ENCODE peak calls at places on chromosomes 12 and 14, in ten cellular contexts. G, O, F, J, Z, C, M, E, X and A are unnamed samples.

GRCh38 chr14:103949386-103949785 is 7.1 kb upstream of the RD3L start:
- DNase-seq in G (no peak), O (no peak), F (no peak), J (no peak), Z (peak), C (no peak), M (no peak), E (no peak), X (no peak), A (no peak)

GRCh38 chr14:72128629-72129028 is 196.4 kb downstream of the RGS6 start:
- DNase-seq in G (no peak), O (no peak), F (no peak), J (no peak), Z (no peak), C (no peak), M (no peak), E (no peak), X (no peak), A (no peak)

GRCh38 chr12:119869720-119870119 is 7.4 kb downstream of the CIT start:
- DNase-seq in G (no peak), O (no peak), F (peak), J (no peak), Z (no peak), C (no peak), M (no peak), E (peak), X (no peak), A (no peak)

GRCh38 chr12:7695159-7695930 is at the start of gene GDF3:
- DNase-seq in G (no peak), O (peak), F (no peak), J (no peak), Z (no peak), C (no peak), M (no peak), E (no peak), X (no peak), A (no peak)

GRCh38 chr12:1580036-1580435 is 14.3 kb downstream of the FBXL14 start:
- DNase-seq in G (no peak), O (no peak), F (no peak), J (no peak), Z (no peak), C (no peak), M (no peak), E (no peak), X (no peak), A (no peak)

GRCh38 chr12:127559349-127560040 is 707.5 kb upstream of the TMEM132C start:
- DNase-seq in G (no peak), O (no peak), F (peak), J (no peak), Z (peak), C (no peak), M (peak), E (peak), X (peak), A (peak)

GRCh38 chr12:43856932-43857331 is 21.1 kb downstream of the TMEM117 start:
- DNase-seq in G (no peak), O (no peak), F (no peak), J (no peak), Z (no peak), C (no peak), M (no peak), E (no peak), X (no peak), A (no peak)

GRCh38 chr12:95607642-95608041 is 56.4 kb upstream of the USP44 start:
- DNase-seq in G (no peak), O (no peak), F (no peak), J (no peak), Z (no peak), C (no peak), M (no peak), E (no peak), X (no peak), A (peak)

GRCh38 chr14:105940534-105941225 is 414.3 kb downstream of the TMEM121 start:
- DNase-seq in G (no peak), O (no peak), F (no peak), J (no peak), Z (no peak), C (no peak), M (no peak), E (no peak), X (no peak), A (no peak)

GRCh38 chr14:55129086-55129427 is at the start of gene LGALS3:
- DNase-seq in G (no peak), O (peak), F (peak), J (no peak), Z (peak), C (peak), M (peak), E (peak), X (peak), A (no peak)

GRCh38 chr12:122022393-122023338 is 982 bp downstream of the BCL7A start:
- DNase-seq in G (no peak), O (peak), F (no peak), J (no peak), Z (peak), C (peak), M (peak), E (peak), X (peak), A (no peak)

GRCh38 chr14:58362798-58363412 is 32.8 kb upstream of the TOMM20L start:
- DNase-seq in G (no peak), O (no peak), F (peak), J (no peak), Z (peak), C (no peak), M (peak), E (peak), X (no peak), A (peak)

GRCh38 chr14:52706286-52706685 is 714 bp upstream of the PSMC6 start:
- DNase-seq in G (no peak), O (peak), F (peak), J (no peak), Z (peak), C (no peak), M (peak), E (peak), X (peak), A (peak)

GRCh38 chr12:59780605-59781135 is 184.8 kb downstream of the SLC16A7 start:
- DNase-seq in G (no peak), O (peak), F (peak), J (peak), Z (peak), C (no peak), M (no peak), E (peak), X (no peak), A (no peak)

GRCh38 chr12:126936181-126936851 is 1330.7 kb upstream of the TMEM132C start:
- DNase-seq in G (no peak), O (peak), F (peak), J (peak), Z (peak), C (no peak), M (no peak), E (peak), X (no peak), A (no peak)